ENCODE peak calls at places on chromosomes 6 and 20, in eight cellular contexts. One of them, this sample, is unnamed.

GRCh38 chr20:31710423-31711250 is 12.0 kb downstream of the BCL2L1 start:
- DNase-seq in activated naive CD8-positive, alpha-beta T cell treated with anti-CD3 and anti-CD28 coated beads, Interleukin-2, amount 10 ng/mL, durations not matched to agents 7 days and 5 days: no peak
- DNase-seq in endothelial cell: no peak
- DNase-seq in globus pallidus: no peak
- DNase-seq in activated T-helper 1 cell treated with anti-CD3 and anti-CD28 coated beads, Interleukin-12 subunit alpha, Interleukin-12 subunit beta, Interleukin-2, Interleukin-4 antibody, amounts not matched to agents 30 ng/mL and 10 ng/mL and 1 ng/mL, durations not matched to agents 14 hours and 24 hours and 36 hours: no peak
- DNase-seq in CD4-positive, CD25-positive, alpha-beta regulatory T cell: no peak
- DNase-seq in stomach: peak
- DNase-seq in T-helper 2 cell: no peak
- DNase-seq in this sample: no peak

GRCh38 chr6:97025088-97025487 is 100.6 kb downstream of the KLHL32 start:
- DNase-seq in activated naive CD8-positive, alpha-beta T cell treated with anti-CD3 and anti-CD28 coated beads, Interleukin-2, amount 10 ng/mL, durations not matched to agents 7 days and 5 days: no peak
- DNase-seq in endothelial cell: no peak
- DNase-seq in globus pallidus: no peak
- DNase-seq in activated T-helper 1 cell treated with anti-CD3 and anti-CD28 coated beads, Interleukin-12 subunit alpha, Interleukin-12 subunit beta, Interleukin-2, Interleukin-4 antibody, amounts not matched to agents 30 ng/mL and 10 ng/mL and 1 ng/mL, durations not matched to agents 14 hours and 24 hours and 36 hours: no peak
- DNase-seq in CD4-positive, CD25-positive, alpha-beta regulatory T cell: no peak
- DNase-seq in stomach: no peak
- DNase-seq in T-helper 2 cell: no peak
- DNase-seq in this sample: no peak

GRCh38 chr6:147774856-147775255 is 266.4 kb downstream of the SAMD5 start:
- DNase-seq in activated naive CD8-positive, alpha-beta T cell treated with anti-CD3 and anti-CD28 coated beads, Interleukin-2, amount 10 ng/mL, durations not matched to agents 7 days and 5 days: no peak
- DNase-seq in endothelial cell: peak
- DNase-seq in globus pallidus: no peak
- DNase-seq in activated T-helper 1 cell treated with anti-CD3 and anti-CD28 coated beads, Interleukin-12 subunit alpha, Interleukin-12 subunit beta, Interleukin-2, Interleukin-4 antibody, amounts not matched to agents 30 ng/mL and 10 ng/mL and 1 ng/mL, durations not matched to agents 14 hours and 24 hours and 36 hours: no peak
- DNase-seq in CD4-positive, CD25-positive, alpha-beta regulatory T cell: no peak
- DNase-seq in stomach: no peak
- DNase-seq in T-helper 2 cell: no peak
- DNase-seq in this sample: no peak

GRCh38 chr20:32184953-32185603 is 22.5 kb downstream of the PLAGL2 start:
- DNase-seq in activated naive CD8-positive, alpha-beta T cell treated with anti-CD3 and anti-CD28 coated beads, Interleukin-2, amount 10 ng/mL, durations not matched to agents 7 days and 5 days: no peak
- DNase-seq in endothelial cell: no peak
- DNase-seq in globus pallidus: no peak
- DNase-seq in activated T-helper 1 cell treated with anti-CD3 and anti-CD28 coated beads, Interleukin-12 subunit alpha, Interleukin-12 subunit beta, Interleukin-2, Interleukin-4 antibody, amounts not matched to agents 30 ng/mL and 10 ng/mL and 1 ng/mL, durations not matched to agents 14 hours and 24 hours and 36 hours: no peak
- DNase-seq in CD4-positive, CD25-positive, alpha-beta regulatory T cell: no peak
- DNase-seq in stomach: no peak
- DNase-seq in T-helper 2 cell: no peak
- DNase-seq in this sample: no peak

GRCh38 chr6:63567966-63568365 is 4.3 kb upstream of the LOC128125822 start:
- DNase-seq in activated naive CD8-positive, alpha-beta T cell treated with anti-CD3 and anti-CD28 coated beads, Interleukin-2, amount 10 ng/mL, durations not matched to agents 7 days and 5 days: no peak
- DNase-seq in endothelial cell: no peak
- DNase-seq in globus pallidus: no peak
- DNase-seq in activated T-helper 1 cell treated with anti-CD3 and anti-CD28 coated beads, Interleukin-12 subunit alpha, Interleukin-12 subunit beta, Interleukin-2, Interleukin-4 antibody, amounts not matched to agents 30 ng/mL and 10 ng/mL and 1 ng/mL, durations not matched to agents 14 hours and 24 hours and 36 hours: no peak
- DNase-seq in CD4-positive, CD25-positive, alpha-beta regulatory T cell: no peak
- DNase-seq in stomach: no peak
- DNase-seq in T-helper 2 cell: no peak
- DNase-seq in this sample: no peak

GRCh38 chr6:93418113-93418447 is 1.3 kb downstream of the EPHA7 start:
- DNase-seq in activated naive CD8-positive, alpha-beta T cell treated with anti-CD3 and anti-CD28 coated beads, Interleukin-2, amount 10 ng/mL, durations not matched to agents 7 days and 5 days: no peak
- DNase-seq in endothelial cell: no peak
- DNase-seq in globus pallidus: no peak
- DNase-seq in activated T-helper 1 cell treated with anti-CD3 and anti-CD28 coated beads, Interleukin-12 subunit alpha, Interleukin-12 subunit beta, Interleukin-2, Interleukin-4 antibody, amounts not matched to agents 30 ng/mL and 10 ng/mL and 1 ng/mL, durations not matched to agents 14 hours and 24 hours and 36 hours: no peak
- DNase-seq in CD4-positive, CD25-positive, alpha-beta regulatory T cell: no peak
- DNase-seq in stomach: no peak
- DNase-seq in T-helper 2 cell: no peak
- DNase-seq in this sample: no peak

GRCh38 chr20:62158088-62158400 is 14.5 kb downstream of the SS18L1 start:
- DNase-seq in activated naive CD8-positive, alpha-beta T cell treated with anti-CD3 and anti-CD28 coated beads, Interleukin-2, amount 10 ng/mL, durations not matched to agents 7 days and 5 days: no peak
- DNase-seq in endothelial cell: no peak
- DNase-seq in globus pallidus: no peak
- DNase-seq in activated T-helper 1 cell treated with anti-CD3 and anti-CD28 coated beads, Interleukin-12 subunit alpha, Interleukin-12 subunit beta, Interleukin-2, Interleukin-4 antibody, amounts not matched to agents 30 ng/mL and 10 ng/mL and 1 ng/mL, durations not matched to agents 14 hours and 24 hours and 36 hours: no peak
- DNase-seq in CD4-positive, CD25-positive, alpha-beta regulatory T cell: no peak
- DNase-seq in stomach: no peak
- DNase-seq in T-helper 2 cell: no peak
- DNase-seq in this sample: no peak

GRCh38 chr6:14066782-14067406 is 50.7 kb upstream of the CD83 start:
- DNase-seq in activated naive CD8-positive, alpha-beta T cell treated with anti-CD3 and anti-CD28 coated beads, Interleukin-2, amount 10 ng/mL, durations not matched to agents 7 days and 5 days: no peak
- DNase-seq in endothelial cell: peak
- DNase-seq in globus pallidus: peak
- DNase-seq in activated T-helper 1 cell treated with anti-CD3 and anti-CD28 coated beads, Interleukin-12 subunit alpha, Interleukin-12 subunit beta, Interleukin-2, Interleukin-4 antibody, amounts not matched to agents 30 ng/mL and 10 ng/mL and 1 ng/mL, durations not matched to agents 14 hours and 24 hours and 36 hours: no peak
- DNase-seq in CD4-positive, CD25-positive, alpha-beta regulatory T cell: peak
- DNase-seq in stomach: no peak
- DNase-seq in T-helper 2 cell: no peak
- DNase-seq in this sample: no peak